ENCODE peak calls at places on chromosomes 16 and 17, in five cellular contexts. One of them, this sample, is unnamed.

GRCh38 chr16:4320030-4320429 is 4.2 kb downstream of the GLIS2 start:
- DNase-seq in CD4-positive, alpha-beta T cell: no peak
- DNase-seq in psoas muscle: peak
- DNase-seq in left ventricle myocardium inferior: peak
- DNase-seq in progenitor cell of endocrine pancreas: no peak
- DNase-seq in this sample: no peak

GRCh38 chr16:50472472-50472871 is 75.7 kb upstream of the NKD1 start:
- DNase-seq in CD4-positive, alpha-beta T cell: no peak
- DNase-seq in psoas muscle: no peak
- DNase-seq in left ventricle myocardium inferior: no peak
- DNase-seq in progenitor cell of endocrine pancreas: no peak
- DNase-seq in this sample: no peak

GRCh38 chr16:51474414-51475091 is 323.5 kb upstream of the SALL1 start:
- DNase-seq in CD4-positive, alpha-beta T cell: no peak
- DNase-seq in psoas muscle: no peak
- DNase-seq in left ventricle myocardium inferior: no peak
- DNase-seq in progenitor cell of endocrine pancreas: no peak
- DNase-seq in this sample: no peak

GRCh38 chr16:5874899-5875298 is 777.3 kb upstream of the EEF2KMT start:
- DNase-seq in CD4-positive, alpha-beta T cell: no peak
- DNase-seq in psoas muscle: no peak
- DNase-seq in left ventricle myocardium inferior: no peak
- DNase-seq in progenitor cell of endocrine pancreas: no peak
- DNase-seq in this sample: no peak

GRCh38 chr16:27449434-27450188 is 47.6 kb downstream of the IL21R start:
- DNase-seq in CD4-positive, alpha-beta T cell: peak
- DNase-seq in psoas muscle: no peak
- DNase-seq in left ventricle myocardium inferior: no peak
- DNase-seq in progenitor cell of endocrine pancreas: no peak
- DNase-seq in this sample: no peak

GRCh38 chr17:12256380-12256995 is 235.8 kb downstream of the MAP2K4 start:
- DNase-seq in CD4-positive, alpha-beta T cell: no peak
- DNase-seq in psoas muscle: no peak
- DNase-seq in left ventricle myocardium inferior: no peak
- DNase-seq in progenitor cell of endocrine pancreas: no peak
- DNase-seq in this sample: peak

GRCh38 chr17:7558544-7559306 is at the start of gene TNFSF13:
- DNase-seq in CD4-positive, alpha-beta T cell: no peak
- DNase-seq in psoas muscle: peak
- DNase-seq in left ventricle myocardium inferior: peak
- DNase-seq in progenitor cell of endocrine pancreas: no peak
- DNase-seq in this sample: no peak

GRCh38 chr17:64326420-64327054 is 63.5 kb upstream of the TEX2 start:
- DNase-seq in CD4-positive, alpha-beta T cell: no peak
- DNase-seq in psoas muscle: peak
- DNase-seq in left ventricle myocardium inferior: peak
- DNase-seq in progenitor cell of endocrine pancreas: no peak
- DNase-seq in this sample: no peak

GRCh38 chr16:71287903-71288302 is 1.3 kb downstream of the CMTR2 start:
- DNase-seq in CD4-positive, alpha-beta T cell: no peak
- DNase-seq in psoas muscle: no peak
- DNase-seq in left ventricle myocardium inferior: no peak
- DNase-seq in progenitor cell of endocrine pancreas: no peak
- DNase-seq in this sample: peak

GRCh38 chr16:71287454-71287853 is 1.7 kb downstream of the CMTR2 start:
- DNase-seq in CD4-positive, alpha-beta T cell: no peak
- DNase-seq in psoas muscle: no peak
- DNase-seq in left ventricle myocardium inferior: no peak
- DNase-seq in progenitor cell of endocrine pancreas: no peak
- DNase-seq in this sample: no peak

GRCh38 chr16:71289732-71290062 is 495 bp upstream of the CMTR2 start:
- DNase-seq in CD4-positive, alpha-beta T cell: no peak
- DNase-seq in psoas muscle: no peak
- DNase-seq in left ventricle myocardium inferior: no peak
- DNase-seq in progenitor cell of endocrine pancreas: no peak
- DNase-seq in this sample: no peak

GRCh38 chr16:71288570-71288889 is 672 bp downstream of the CMTR2 start:
- DNase-seq in CD4-positive, alpha-beta T cell: no peak
- DNase-seq in psoas muscle: no peak
- DNase-seq in left ventricle myocardium inferior: no peak
- DNase-seq in progenitor cell of endocrine pancreas: no peak
- DNase-seq in this sample: no peak

GRCh38 chr16:71288890-71289731 is at the start of gene CMTR2:
- DNase-seq in CD4-positive, alpha-beta T cell: peak
- DNase-seq in psoas muscle: peak
- DNase-seq in left ventricle myocardium inferior: peak
- DNase-seq in progenitor cell of endocrine pancreas: peak
- DNase-seq in this sample: peak
- TF ChIP-seq CTCF in CD4-positive, alpha-beta T cell: no peak
- TF ChIP-seq CTCF in psoas muscle: no peak
- TF ChIP-seq CTCF in left ventricle myocardium inferior: no peak
- TF ChIP-seq CTCF in progenitor cell of endocrine pancreas: no peak
- TF ChIP-seq CTCF in this sample: no peak

GRCh38 chr17:80363120-80363515 is 51.8 kb upstream of the ENDOV start:
- DNase-seq in CD4-positive, alpha-beta T cell: no peak
- DNase-seq in psoas muscle: peak
- DNase-seq in left ventricle myocardium inferior: no peak
- DNase-seq in progenitor cell of endocrine pancreas: no peak
- DNase-seq in this sample: no peak

GRCh38 chr17:80362428-80363119 is 52.4 kb upstream of the ENDOV start:
- DNase-seq in CD4-positive, alpha-beta T cell: no peak
- DNase-seq in psoas muscle: peak
- DNase-seq in left ventricle myocardium inferior: peak
- DNase-seq in progenitor cell of endocrine pancreas: no peak
- DNase-seq in this sample: peak

GRCh38 chr17:80363518-80364090 is 51.4 kb upstream of the ENDOV start:
- DNase-seq in CD4-positive, alpha-beta T cell: no peak
- DNase-seq in psoas muscle: peak
- DNase-seq in left ventricle myocardium inferior: no peak
- DNase-seq in progenitor cell of endocrine pancreas: no peak
- DNase-seq in this sample: no peak

GRCh38 chr17:80360396-80360795 is 54.6 kb upstream of the ENDOV start:
- DNase-seq in CD4-positive, alpha-beta T cell: no peak
- DNase-seq in psoas muscle: no peak
- DNase-seq in left ventricle myocardium inferior: no peak
- DNase-seq in progenitor cell of endocrine pancreas: no peak
- DNase-seq in this sample: no peak

GRCh38 chr17:80361495-80362220 is 53.3 kb upstream of the ENDOV start:
- DNase-seq in CD4-positive, alpha-beta T cell: no peak
- DNase-seq in psoas muscle: peak
- DNase-seq in left ventricle myocardium inferior: no peak
- DNase-seq in progenitor cell of endocrine pancreas: no peak
- DNase-seq in this sample: peak
- TF ChIP-seq CTCF in CD4-positive, alpha-beta T cell: peak
- TF ChIP-seq CTCF in psoas muscle: peak
- TF ChIP-seq CTCF in left ventricle myocardium inferior: peak
- TF ChIP-seq CTCF in progenitor cell of endocrine pancreas: peak
- TF ChIP-seq CTCF in this sample: peak

DNA sequence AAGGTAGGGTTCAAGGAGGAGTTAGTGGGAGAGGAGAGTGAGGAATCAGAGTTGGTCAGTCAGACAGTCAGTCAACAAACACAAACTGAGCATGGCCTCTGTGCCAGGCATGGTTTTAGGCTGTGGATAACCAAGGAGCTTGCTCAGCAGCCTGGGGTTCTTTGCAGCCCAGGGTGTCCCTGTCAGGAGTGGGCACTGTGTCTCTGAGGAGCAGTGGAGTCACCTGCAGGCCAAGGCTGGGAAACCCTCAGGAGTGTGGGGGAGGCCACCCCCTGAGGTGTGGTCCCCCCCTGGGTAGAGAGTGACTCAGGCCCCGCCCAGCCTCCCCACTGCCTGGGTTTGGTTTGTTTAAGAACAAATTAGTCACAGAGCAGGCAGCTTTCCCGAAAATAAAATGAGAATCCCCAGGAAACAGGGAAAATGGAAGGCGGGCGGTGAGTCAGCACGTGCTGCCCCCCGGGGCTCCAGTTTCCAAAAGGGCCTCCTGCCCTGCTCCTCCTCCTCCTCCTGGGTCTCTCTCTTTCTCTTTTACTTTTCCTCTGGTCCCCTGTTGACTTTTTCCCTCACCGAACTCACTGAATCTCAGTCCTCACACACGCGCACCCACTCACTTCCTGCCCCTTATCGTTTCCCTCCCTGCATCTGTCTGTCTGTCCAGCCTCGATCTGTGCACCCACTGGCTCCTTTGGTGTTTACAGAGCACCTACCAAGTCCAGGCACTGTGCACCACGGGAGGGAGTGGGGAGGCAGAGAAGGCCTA is 44.3 kb downstream of the SOCS3 start:
- DNase-seq in CD4-positive, alpha-beta T cell: peak
- DNase-seq in psoas muscle: peak
- DNase-seq in left ventricle myocardium inferior: peak
- DNase-seq in progenitor cell of endocrine pancreas: no peak
- DNase-seq in this sample: peak
- TF ChIP-seq CTCF in CD4-positive, alpha-beta T cell: no peak
- TF ChIP-seq CTCF in psoas muscle: no peak
- TF ChIP-seq CTCF in left ventricle myocardium inferior: no peak
- TF ChIP-seq CTCF in progenitor cell of endocrine pancreas: no peak
- TF ChIP-seq CTCF in this sample: no peak

DNA sequence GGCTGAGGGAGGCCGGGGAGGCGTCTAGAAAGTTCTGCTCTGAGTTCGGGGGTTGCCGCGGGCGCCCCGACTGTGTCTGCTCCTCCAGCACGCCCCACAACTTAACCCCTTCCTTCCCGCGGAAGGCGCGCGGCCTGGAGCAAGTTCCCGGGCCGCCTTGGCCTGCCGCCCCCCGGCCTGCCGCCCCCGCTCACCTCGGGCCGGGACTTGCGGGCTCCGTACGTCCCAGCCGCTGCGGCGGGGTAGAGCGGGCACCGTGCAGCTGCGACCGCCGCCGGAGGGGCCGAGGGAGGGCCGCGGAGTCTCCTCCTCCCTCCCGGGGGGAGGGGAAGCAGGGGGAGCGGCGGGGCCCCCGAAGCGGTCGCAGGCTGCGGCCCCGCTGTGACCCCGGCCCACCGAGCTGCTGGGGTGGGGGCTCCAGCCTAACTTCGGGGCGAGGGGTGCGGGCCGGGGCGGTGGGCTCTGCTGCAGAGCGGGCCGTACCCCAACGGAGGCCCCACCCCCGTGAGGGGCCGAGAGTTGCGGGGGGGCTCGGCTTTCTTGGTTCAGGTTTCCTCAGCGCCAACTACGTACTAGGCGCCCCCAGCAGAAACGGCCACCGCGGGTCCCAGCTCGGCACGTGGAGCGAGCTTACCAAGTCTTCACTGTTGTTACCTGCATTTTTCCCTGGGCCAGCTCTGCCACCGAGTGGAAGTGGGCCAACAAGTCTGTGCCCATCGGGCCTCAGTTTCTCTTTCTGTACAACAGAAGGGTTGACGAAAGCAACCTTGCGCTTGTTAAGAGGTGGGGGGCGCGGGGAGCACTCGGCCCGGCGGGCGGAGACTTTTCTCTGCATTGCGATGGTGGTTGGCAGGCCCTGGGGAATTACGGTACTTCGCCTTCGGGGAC is at the start of gene CCDC102A:
- DNase-seq in CD4-positive, alpha-beta T cell: no peak
- DNase-seq in psoas muscle: no peak
- DNase-seq in left ventricle myocardium inferior: peak
- DNase-seq in progenitor cell of endocrine pancreas: no peak
- DNase-seq in this sample: peak
- TF ChIP-seq CTCF in CD4-positive, alpha-beta T cell: no peak
- TF ChIP-seq CTCF in psoas muscle: no peak
- TF ChIP-seq CTCF in left ventricle myocardium inferior: no peak
- TF ChIP-seq CTCF in progenitor cell of endocrine pancreas: no peak
- TF ChIP-seq CTCF in this sample: no peak

GRCh38 chr17:81711814-81712467 is at the start of gene SLC25A10:
- DNase-seq in CD4-positive, alpha-beta T cell: peak
- DNase-seq in psoas muscle: peak
- DNase-seq in left ventricle myocardium inferior: peak
- DNase-seq in progenitor cell of endocrine pancreas: peak
- DNase-seq in this sample: peak
- TF ChIP-seq CTCF in CD4-positive, alpha-beta T cell: peak
- TF ChIP-seq CTCF in psoas muscle: no peak
- TF ChIP-seq CTCF in left ventricle myocardium inferior: no peak
- TF ChIP-seq CTCF in progenitor cell of endocrine pancreas: no peak
- TF ChIP-seq CTCF in this sample: no peak

DNA sequence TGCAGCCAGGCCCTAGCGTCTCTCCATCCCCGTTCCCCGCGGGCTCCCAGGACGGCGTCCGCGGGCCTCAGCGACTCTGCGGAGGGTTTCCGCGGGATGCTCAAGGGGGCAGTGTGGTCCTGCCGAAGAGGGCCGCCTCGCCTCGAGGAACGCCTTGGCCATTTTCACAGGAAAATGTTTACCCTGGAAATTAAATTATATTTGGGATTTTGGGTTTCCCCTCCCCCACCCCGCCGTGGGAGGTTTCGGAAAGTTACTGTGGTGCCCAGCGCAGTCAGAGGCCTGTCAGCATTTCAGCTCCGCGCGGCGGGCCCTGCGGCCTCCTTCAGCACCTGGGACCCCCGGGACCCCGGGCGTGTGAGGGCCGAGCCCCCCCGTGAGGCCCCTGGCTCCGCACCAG is 94.5 kb downstream of the PCTP start:
- DNase-seq in CD4-positive, alpha-beta T cell: no peak
- DNase-seq in psoas muscle: peak
- DNase-seq in left ventricle myocardium inferior: peak
- DNase-seq in progenitor cell of endocrine pancreas: peak
- DNase-seq in this sample: peak
- TF ChIP-seq CTCF in CD4-positive, alpha-beta T cell: no peak
- TF ChIP-seq CTCF in psoas muscle: peak
- TF ChIP-seq CTCF in left ventricle myocardium inferior: peak
- TF ChIP-seq CTCF in progenitor cell of endocrine pancreas: peak
- TF ChIP-seq CTCF in this sample: peak

DNA sequence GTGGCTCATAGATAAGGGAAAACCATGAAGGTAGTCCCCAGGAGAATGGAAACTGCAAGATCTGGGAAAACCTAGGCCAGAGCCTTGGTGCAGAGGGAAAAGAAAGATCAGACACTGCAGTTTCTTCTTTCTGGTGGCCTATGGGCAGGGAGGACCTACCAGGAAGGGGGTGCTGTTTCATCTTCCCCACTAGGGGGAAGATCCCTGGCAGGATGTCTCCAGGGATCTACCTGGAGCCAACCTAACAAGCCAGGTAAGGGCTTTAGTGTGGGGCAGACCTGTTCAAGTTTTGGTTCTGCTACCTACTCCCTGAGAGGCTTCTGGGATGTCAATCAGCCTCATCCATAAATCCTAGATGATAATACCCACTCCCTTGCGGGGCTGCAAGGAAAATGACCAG is 21.4 kb downstream of the TOM1L2 start:
- DNase-seq in CD4-positive, alpha-beta T cell: no peak
- DNase-seq in psoas muscle: no peak
- DNase-seq in left ventricle myocardium inferior: no peak
- DNase-seq in progenitor cell of endocrine pancreas: no peak
- DNase-seq in this sample: no peak
- TF ChIP-seq CTCF in CD4-positive, alpha-beta T cell: no peak
- TF ChIP-seq CTCF in psoas muscle: no peak
- TF ChIP-seq CTCF in left ventricle myocardium inferior: no peak
- TF ChIP-seq CTCF in progenitor cell of endocrine pancreas: peak
- TF ChIP-seq CTCF in this sample: peak

This sample was measured in cardiac muscle cell.